ENCODE peak calls at places on chromosomes 16 and 17, in five cellular contexts. One of them, this sample, is unnamed.

GRCh38 chr17:50177983-50178834 is 12.4 kb downstream of the SGCA start:
- DNase-seq in GM04504: peak
- DNase-seq in activated effector memory CD4-positive, alpha-beta T cell treated with Interleukin-2 at 50 U/mL for 16 hours: peak
- DNase-seq in SK-N-MC: no peak
- DNase-seq in GM19239: no peak
- DNase-seq in this sample: peak

GRCh38 chr17:42778570-42778969 is 1.8 kb upstream of the WNK4 start:
- DNase-seq in GM04504: no peak
- DNase-seq in SK-N-MC: no peak
- DNase-seq in GM19239: no peak
- DNase-seq in activated effector memory CD4-positive, alpha-beta T cell treated with Interleukin-2 at 50 U/mL for 16 hours: no peak
- DNase-seq in this sample: no peak

GRCh38 chr16:28063611-28064061 is at the start of gene GSG1L:
- DNase-seq in GM19239: no peak
- DNase-seq in GM04504: no peak
- DNase-seq in activated effector memory CD4-positive, alpha-beta T cell treated with Interleukin-2 at 50 U/mL for 16 hours: no peak
- DNase-seq in SK-N-MC: no peak
- DNase-seq in this sample: no peak

GRCh38 chr17:50689956-50690886 is 17.5 kb downstream of the ANKRD40 start:
- DNase-seq in activated effector memory CD4-positive, alpha-beta T cell treated with Interleukin-2 at 50 U/mL for 16 hours: no peak
- DNase-seq in GM04504: no peak
- DNase-seq in SK-N-MC: no peak
- DNase-seq in GM19239: no peak
- DNase-seq in this sample: no peak

GRCh38 chr17:45791041-45791582 is 7.0 kb downstream of the CRHR1 start:
- DNase-seq in SK-N-MC: no peak
- DNase-seq in GM04504: no peak
- DNase-seq in activated effector memory CD4-positive, alpha-beta T cell treated with Interleukin-2 at 50 U/mL for 16 hours: no peak
- DNase-seq in GM19239: no peak
- DNase-seq in this sample: no peak

GRCh38 chr17:49987681-49988441 is 7.2 kb downstream of the DLX3 start:
- DNase-seq in GM04504: no peak
- DNase-seq in GM19239: no peak
- DNase-seq in activated effector memory CD4-positive, alpha-beta T cell treated with Interleukin-2 at 50 U/mL for 16 hours: no peak
- DNase-seq in SK-N-MC: no peak
- DNase-seq in this sample: no peak

GRCh38 chr17:46125831-46126230 is 67.4 kb downstream of the KANSL1 start:
- DNase-seq in GM04504: no peak
- DNase-seq in activated effector memory CD4-positive, alpha-beta T cell treated with Interleukin-2 at 50 U/mL for 16 hours: no peak
- DNase-seq in GM19239: no peak
- DNase-seq in SK-N-MC: no peak
- DNase-seq in this sample: no peak

GRCh38 chr17:65173284-65173793 is 36.2 kb downstream of the RGS9 start:
- DNase-seq in GM04504: no peak
- DNase-seq in SK-N-MC: no peak
- DNase-seq in GM19239: no peak
- DNase-seq in activated effector memory CD4-positive, alpha-beta T cell treated with Interleukin-2 at 50 U/mL for 16 hours: peak
- DNase-seq in this sample: no peak

GRCh38 chr16:1002399-1003161 is 21.0 kb downstream of the SOX8 start:
- DNase-seq in activated effector memory CD4-positive, alpha-beta T cell treated with Interleukin-2 at 50 U/mL for 16 hours: peak
- DNase-seq in GM19239: no peak
- DNase-seq in SK-N-MC: no peak
- DNase-seq in GM04504: peak
- DNase-seq in this sample: peak

GRCh38 chr16:25141648-25142047 is 30.1 kb downstream of the LCMT1 start:
- DNase-seq in GM04504: no peak
- DNase-seq in GM19239: no peak
- DNase-seq in activated effector memory CD4-positive, alpha-beta T cell treated with Interleukin-2 at 50 U/mL for 16 hours: no peak
- DNase-seq in SK-N-MC: no peak
- DNase-seq in this sample: no peak

GRCh38 chr17:1158879-1159278 is 20.9 kb downstream of the ABR start:
- DNase-seq in SK-N-MC: no peak
- DNase-seq in GM19239: no peak
- DNase-seq in GM04504: no peak
- DNase-seq in activated effector memory CD4-positive, alpha-beta T cell treated with Interleukin-2 at 50 U/mL for 16 hours: no peak
- DNase-seq in this sample: no peak

GRCh38 chr17:76700627-76701470 is 9.9 kb downstream of the MXRA7 start:
- DNase-seq in GM04504: peak
- DNase-seq in activated effector memory CD4-positive, alpha-beta T cell treated with Interleukin-2 at 50 U/mL for 16 hours: no peak
- DNase-seq in GM19239: no peak
- DNase-seq in SK-N-MC: no peak
- DNase-seq in this sample: no peak

GRCh38 chr16:14249291-14250032 is 178.3 kb downstream of the MRTFB start:
- DNase-seq in GM04504: peak
- DNase-seq in SK-N-MC: peak
- DNase-seq in activated effector memory CD4-positive, alpha-beta T cell treated with Interleukin-2 at 50 U/mL for 16 hours: peak
- DNase-seq in GM19239: peak
- DNase-seq in this sample: peak